ENCODE peak calls at places on chromosomes 2 and 18, in nine cellular contexts. I is stomach; V is HepG2; N is GM23248; S is CD4-positive, alpha-beta T cell; E is mammary epithelial cell; F is tibial nerve; Y is ovary; L is naive thymus-derived CD4-positive, alpha-beta T cell. G is an unnamed sample. For H3K27me3, the result is how much of the 10 kb centered on the place peaks cover.

GRCh38 chr2:71833855-71834554 is 313.7 kb downstream of the CYP26B1 start:
- DNase-seq in V (no peak), F (peak), L (no peak), I (no peak), Y (no peak), N (peak), S (no peak), E (no peak), G (no peak)

GRCh38 chr18:39173022-39173421 is 1607.4 kb upstream of the CELF4 start:
- DNase-seq in E (peak), I (no peak), N (no peak), V (peak), L (no peak), Y (no peak), F (no peak), S (no peak), G (no peak)

GRCh38 chr2:148932536-148932935 is 57.5 kb downstream of the KIF5C start:
- DNase-seq in V (no peak), Y (no peak), F (no peak), N (no peak), E (no peak), S (no peak), I (no peak), L (no peak), G (no peak)

GRCh38 chr2:12948231-12948962 is 231.7 kb downstream of the TRIB2 start:
- DNase-seq in S (no peak), V (no peak), N (peak), E (no peak), I (no peak), Y (no peak), L (no peak), F (no peak), G (no peak)

GRCh38 chr18:11574545-11574944 is 34.9 kb upstream of the SLC35G4 start:
- DNase-seq in S (no peak), F (no peak), L (no peak), N (no peak), I (no peak), V (no peak), Y (no peak), E (no peak), G (no peak)

GRCh38 chr2:240917684-240918257 is 11.6 kb downstream of the CROCC2 start:
- DNase-seq in N (peak), S (no peak), I (no peak), Y (peak), V (no peak), L (no peak), F (peak), E (no peak), G (no peak)

GRCh38 chr2:229043681-229044080 is 227.4 kb downstream of the PID1 start:
- DNase-seq in L (no peak), E (no peak), V (no peak), F (no peak), I (no peak), S (no peak), N (no peak), Y (no peak), G (no peak)

GRCh38 chr2:239216614-239217273 is 184.1 kb downstream of the HDAC4 start:
- DNase-seq in Y (no peak), F (no peak), I (peak), V (no peak), N (no peak), E (no peak), S (no peak), L (no peak), G (peak)

GRCh38 chr2:227503433-227504406 is 31.8 kb downstream of the AGFG1 start:
- DNase-seq in E (peak), S (no peak), F (no peak), L (no peak), I (peak), Y (no peak), V (peak), N (peak), G (no peak)

GRCh38 chr2:17934721-17935120 is 56.3 kb downstream of the KCNS3 start:
- DNase-seq in N (peak), Y (no peak), E (peak), L (no peak), F (no peak), V (no peak), S (no peak), I (no peak), G (no peak)

GRCh38 chr2:62343636-62344349 is 147.9 kb downstream of the B3GNT2 start:
- DNase-seq in L (no peak), N (no peak), Y (no peak), I (no peak), E (no peak), V (no peak), S (no peak), F (no peak), G (no peak)

GRCh38 chr2:161141033-161141432 is 19.2 kb upstream of the TANK start:
- DNase-seq in Y (no peak), S (no peak), N (no peak), E (no peak), V (no peak), F (no peak), L (no peak), I (no peak), G (no peak)

GRCh38 chr2:207066784-207067460 is 98.8 kb downstream of the KLF7 start:
- DNase-seq in F (no peak), Y (no peak), I (no peak), L (no peak), E (no peak), V (no peak), N (peak), S (no peak), G (no peak)

GRCh38 chr2:6835467-6835866 is 30.2 kb downstream of the CMPK2 start:
- DNase-seq in F (no peak), L (no peak), N (no peak), V (no peak), E (no peak), Y (no peak), I (no peak), S (no peak), G (no peak)

GRCh38 chr2:144708641-144709040 is 188.7 kb upstream of the ZEB2 start:
- DNase-seq in V (no peak), Y (no peak), I (no peak), F (no peak), E (no peak), L (no peak), S (no peak), N (no peak), G (no peak)

GRCh38 chr2:97660775-97661417 is 2.9 kb downstream of the ACTR1B start:
- DNase-seq in F (no peak), N (no peak), I (no peak), V (no peak), L (no peak), E (no peak), Y (no peak), S (no peak), G (no peak)

GRCh38 chr18:35871337-35871736 is 101.1 kb upstream of the RMP24 start:
- DNase-seq in L (no peak), E (no peak), V (no peak), F (no peak), Y (no peak), I (no peak), S (no peak), N (no peak), G (no peak)

GRCh38 chr2:196170681-196171247 is 614 bp downstream of the STK17B start:
- DNase-seq in Y (no peak), E (peak), I (peak), V (peak), S (peak), F (no peak), L (peak), N (peak), G (peak)

DNA sequence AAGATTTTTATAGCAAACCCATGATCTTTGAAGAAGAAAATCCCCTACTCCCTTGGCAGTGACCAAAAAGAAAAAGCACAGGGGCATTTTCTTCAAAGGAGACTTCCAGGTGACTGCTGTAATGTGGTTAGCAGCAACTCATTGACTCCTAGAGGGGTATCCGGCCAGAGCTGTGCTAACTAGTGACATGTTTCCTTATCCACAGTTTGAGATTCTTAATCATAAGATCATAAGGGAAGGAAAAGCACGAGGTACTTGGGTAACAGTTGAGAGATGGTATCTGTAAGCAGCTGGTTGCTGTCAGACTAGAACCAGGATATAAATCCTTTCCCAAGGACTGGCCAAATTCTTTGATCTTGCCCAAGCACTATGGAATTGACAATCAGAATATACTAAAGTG is 124.7 kb downstream of the MREG start:
- DNase-seq in S (no peak), N (no peak), Y (no peak), I (no peak), F (no peak), V (no peak), L (no peak), E (no peak), G (no peak)
- H3K27ac ChIP-seq in S (no peak), N (no peak), Y (no peak), I (no peak), F (no peak), V (no peak), L (no peak), E (no peak), G (no peak)

DNA sequence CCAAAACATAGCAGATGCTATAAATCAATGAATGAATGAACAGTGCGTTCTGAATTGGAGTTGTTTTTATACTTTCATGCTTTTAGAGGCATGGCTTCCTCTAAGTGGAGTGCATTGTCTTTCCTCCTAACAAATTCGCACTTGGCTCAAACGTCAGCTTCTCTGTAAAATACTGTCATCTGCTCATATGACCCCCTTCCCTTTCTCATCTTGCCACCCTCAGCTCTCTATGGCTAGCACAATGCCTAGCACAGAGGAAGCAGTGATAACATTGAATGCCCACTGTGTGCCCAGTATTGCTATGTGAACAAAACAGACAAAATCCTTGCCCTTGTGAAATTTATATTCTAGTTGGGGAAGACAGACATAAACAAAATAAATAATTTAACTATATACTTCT is 258.8 kb downstream of the MREG start:
- DNase-seq in S (no peak), V (no peak), L (no peak), I (no peak), N (no peak), E (no peak), Y (no peak), F (no peak), G (no peak)
- H3K27me3 ChIP-seq in S (under half), V (under half), L (under half), I (under half), N (under half), E (under half), Y (under half), F (under half), G (under half)

DNA sequence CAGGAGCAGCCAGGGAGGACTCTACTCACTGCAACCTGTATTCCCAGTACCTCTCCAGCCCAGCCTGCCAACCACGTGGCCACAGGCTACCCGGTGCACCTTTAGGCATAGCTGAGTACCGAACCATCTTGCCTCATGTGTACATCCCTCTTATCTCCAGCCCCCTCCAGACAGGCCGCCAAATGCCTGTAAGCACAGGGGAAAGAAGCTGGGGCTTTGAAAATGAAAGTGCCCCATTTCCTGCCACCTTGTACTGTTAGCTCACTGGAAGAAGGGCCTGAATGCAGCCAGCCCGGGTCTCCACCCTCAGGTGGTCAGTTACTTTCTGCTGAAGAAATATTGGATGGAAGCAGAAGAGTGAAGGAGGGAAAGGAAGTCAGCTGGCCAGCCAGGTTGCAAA is 27.2 kb upstream of the RFX8 start:
- DNase-seq in N (no peak), Y (no peak), L (no peak), E (no peak), I (no peak), F (no peak), V (no peak), S (no peak), G (no peak)
- H3K27ac ChIP-seq in N (no peak), Y (no peak), L (no peak), E (no peak), I (no peak), F (no peak), V (no peak), S (no peak), G (no peak)

GRCh38 chr2:131366643-131367042 is 2.7 kb upstream of the RAB6D start:
- DNase-seq in L (no peak), E (no peak), Y (no peak), I (no peak), V (no peak), F (no peak), N (no peak), S (no peak), G (no peak)
- H3K27me3 ChIP-seq in L (under half), E (under half), Y (under half), I (under half), V (under half), F (under half), N (under half), S (under half), G (under half)

GRCh38 chr2:172250801-172251200 is 148.1 kb upstream of the DLX2 start:
- DNase-seq in N (no peak), Y (no peak), E (no peak), I (no peak), V (no peak), F (no peak), S (no peak), L (no peak), G (no peak)

GRCh38 chr2:172251231-172251630 is 148.5 kb upstream of the DLX2 start:
- DNase-seq in N (peak), F (no peak), I (no peak), Y (no peak), S (no peak), L (no peak), V (no peak), E (peak), G (no peak)

GRCh38 chr2:172252154-172252553 is 149.5 kb upstream of the DLX2 start:
- DNase-seq in I (no peak), S (no peak), E (no peak), V (no peak), L (no peak), Y (no peak), N (no peak), F (no peak), G (no peak)

GRCh38 chr2:172249986-172250385 is 147.3 kb upstream of the DLX2 start:
- DNase-seq in N (peak), L (no peak), I (no peak), V (no peak), S (no peak), E (peak), Y (no peak), F (no peak), G (no peak)

DNA sequence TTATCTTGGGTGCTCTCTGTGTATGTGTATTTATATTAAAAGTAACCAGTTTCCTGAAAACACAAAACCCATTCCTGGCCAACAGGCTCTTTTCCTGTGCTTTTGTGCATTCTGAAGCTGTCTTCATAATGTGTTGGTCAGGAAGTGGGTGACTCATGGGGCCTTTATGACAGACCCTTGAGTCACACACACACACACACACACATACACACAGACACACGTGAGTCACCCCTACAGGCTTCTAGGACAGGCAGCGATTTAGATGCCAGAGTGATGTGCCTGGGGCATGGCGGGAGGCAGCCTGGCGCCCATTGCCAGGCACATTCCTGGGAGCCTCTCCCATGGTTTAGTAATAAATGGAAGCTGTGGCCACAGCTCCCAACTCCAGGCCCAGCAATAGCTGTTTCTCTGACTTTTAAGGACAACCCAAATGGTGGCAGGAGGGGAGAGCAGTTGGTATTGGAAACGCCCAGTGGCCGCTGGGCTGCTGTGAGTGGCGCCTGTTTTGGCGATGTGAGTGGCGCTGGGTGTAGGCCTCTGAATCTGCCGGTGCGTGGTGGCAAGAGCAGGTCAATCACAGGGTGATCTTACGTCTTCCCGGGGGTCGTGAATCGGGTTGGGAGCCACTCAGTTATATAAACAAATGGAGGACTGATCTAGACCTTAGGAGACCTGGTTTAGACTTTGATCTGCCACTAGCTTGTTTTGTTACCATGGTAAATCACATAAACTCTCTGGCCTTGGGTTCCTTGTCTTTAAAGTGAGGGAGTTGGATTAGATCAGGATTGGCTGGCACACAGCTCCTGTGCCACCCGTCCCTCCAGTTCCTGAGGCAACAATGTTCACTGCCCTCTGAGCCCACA is 150.7 kb upstream of the DLX2 start:
- DNase-seq in Y (no peak), L (no peak), V (peak), I (peak), N (peak), S (peak), F (no peak), E (peak), G (no peak)
- H3K27ac ChIP-seq in Y (no peak), L (no peak), V (peak), I (no peak), N (peak), S (no peak), F (peak), E (peak), G (no peak)

DNA sequence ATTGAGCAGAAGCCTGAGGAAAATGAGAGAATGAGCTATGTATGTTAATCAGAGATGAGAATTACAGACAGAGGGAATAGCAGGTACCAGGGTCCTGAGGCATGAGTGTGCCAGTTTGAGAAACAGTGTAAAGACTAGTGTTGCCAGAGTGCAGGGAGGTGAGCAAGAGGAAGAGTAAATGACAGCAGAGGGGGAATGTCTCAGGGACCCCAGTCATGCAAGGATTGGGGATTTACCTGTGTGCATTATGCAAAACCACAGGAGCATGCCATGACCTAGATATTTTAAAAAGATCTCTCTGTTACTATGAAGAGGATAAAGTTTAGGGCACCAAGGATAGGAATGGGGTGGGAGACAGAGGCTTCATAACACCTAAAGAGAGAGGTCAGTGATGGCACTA is 72.1 kb downstream of the TTC32 start:
- DNase-seq in L (no peak), V (no peak), E (no peak), I (no peak), F (no peak), Y (no peak), S (no peak), N (no peak), G (no peak)
- H3K27me3 ChIP-seq in L (under half), V (under half), E (under half), I (under half), F (under half), Y (under half), S (under half), N (under half), G (under half)

G was measured in CD4-positive, alpha-beta memory T cell.